ENCODE peak calls at places on chromosomes 12 and 14, in eight cellular contexts. O, N, M, T, G, J, D and U are unnamed samples.

GRCh38 chr14:104734051-104734587 is 10.1 kb downstream of the ADSS1 start:
- DNase-seq in O (no peak), N (no peak), M (no peak), T (peak), G (no peak), J (no peak), D (no peak), U (no peak)

GRCh38 chr14:85257287-85257686 is 272.7 kb upstream of the FLRT2 start:
- DNase-seq in O (no peak), N (no peak), M (no peak), T (no peak), G (no peak), J (no peak), D (no peak), U (no peak)

GRCh38 chr12:10873374-10873773 is 10.7 kb downstream of the PRH1 start:
- DNase-seq in O (no peak), N (no peak), M (no peak), T (no peak), G (no peak), J (no peak), D (no peak), U (no peak)

GRCh38 chr12:2259368-2259767 is 206.6 kb downstream of the CACNA1C start:
- DNase-seq in O (no peak), N (no peak), M (no peak), T (no peak), G (no peak), J (no peak), D (no peak), U (no peak)

GRCh38 chr12:21773263-21773741 is 1.2 kb downstream of the KCNJ8 start:
- DNase-seq in O (no peak), N (peak), M (peak), T (peak), G (no peak), J (no peak), D (no peak), U (no peak)

GRCh38 chr12:113462117-113462774 is 9.4 kb downstream of the LHX5 start:
- DNase-seq in O (peak), N (peak), M (peak), T (peak), G (no peak), J (no peak), D (peak), U (peak)

GRCh38 chr14:101598571-101599233 is 37.4 kb downstream of the DIO3 start:
- DNase-seq in O (no peak), N (no peak), M (no peak), T (no peak), G (no peak), J (no peak), D (no peak), U (no peak)

GRCh38 chr12:87127272-87127671 is 871.1 kb upstream of the MGAT4C start:
- DNase-seq in O (no peak), N (peak), M (peak), T (no peak), G (no peak), J (no peak), D (no peak), U (peak)

GRCh38 chr12:14774074-14774943 is 29.0 kb downstream of the WBP11 start:
- DNase-seq in O (peak), N (peak), M (peak), T (peak), G (peak), J (peak), D (peak), U (peak)

GRCh38 chr14:71942904-71943694 is 10.9 kb downstream of the RGS6 start:
- DNase-seq in O (no peak), N (no peak), M (no peak), T (no peak), G (no peak), J (no peak), D (no peak), U (no peak)

GRCh38 chr12:59600174-59600573 is 4.3 kb downstream of the SLC16A7 start:
- DNase-seq in O (no peak), N (peak), M (no peak), T (no peak), G (peak), J (no peak), D (no peak), U (peak)

GRCh38 chr14:104352493-104353220 is 214.3 kb downstream of the KIF26A start:
- DNase-seq in O (no peak), N (no peak), M (no peak), T (no peak), G (no peak), J (peak), D (no peak), U (no peak)

GRCh38 chr12:32353540-32353939 is 45.8 kb upstream of the FGD4 start:
- DNase-seq in O (no peak), N (peak), M (no peak), T (no peak), G (no peak), J (no peak), D (no peak), U (no peak)

GRCh38 chr14:79253576-79253975 is 957.7 kb downstream of the DIO2 start:
- DNase-seq in O (no peak), N (no peak), M (no peak), T (no peak), G (no peak), J (no peak), D (no peak), U (no peak)

GRCh38 chr12:130969223-130969622 is 15.5 kb downstream of the ADGRD1 start:
- DNase-seq in O (no peak), N (no peak), M (no peak), T (no peak), G (no peak), J (no peak), D (no peak), U (no peak)

GRCh38 chr12:10457760-10458159 is 4.6 kb upstream of the KLRC1 start:
- DNase-seq in O (no peak), N (no peak), M (no peak), T (no peak), G (no peak), J (no peak), D (peak), U (no peak)

GRCh38 chr12:48424644-48425043 is 47.7 kb upstream of the ANP32D start:
- DNase-seq in O (no peak), N (no peak), M (no peak), T (no peak), G (no peak), J (no peak), D (no peak), U (no peak)

GRCh38 chr12:124680863-124681778 is 113.7 kb upstream of the NCOR2 start:
- DNase-seq in O (peak), N (peak), M (peak), T (peak), G (no peak), J (peak), D (no peak), U (peak)

GRCh38 chr14:37594916-37595808 is at the start of the genes FOXA1 and TTC6:
- DNase-seq in O (peak), N (peak), M (peak), T (peak), G (no peak), J (no peak), D (no peak), U (peak)

GRCh38 chr14:31320216-31320615 is 100.1 kb downstream of the HEATR5A start:
- DNase-seq in O (no peak), N (no peak), M (no peak), T (peak), G (no peak), J (no peak), D (no peak), U (no peak)

GRCh38 chr14:72576258-72576657 is 317.6 kb downstream of the DPF3 start:
- DNase-seq in O (no peak), N (peak), M (peak), T (no peak), G (no peak), J (no peak), D (no peak), U (peak)

GRCh38 chr12:100142851-100143559 is at the start of gene BLTP3B:
- DNase-seq in O (peak), N (peak), M (peak), T (peak), G (no peak), J (peak), D (peak), U (peak)

GRCh38 chr12:8681129-8681902 is 16.5 kb upstream of the RIMKLB start:
- DNase-seq in O (peak), N (peak), M (peak), T (no peak), G (no peak), J (no peak), D (no peak), U (peak)

GRCh38 chr12:103791350-103791920 is 49.6 kb downstream of the NT5DC3 start:
- DNase-seq in O (no peak), N (no peak), M (no peak), T (no peak), G (no peak), J (no peak), D (no peak), U (no peak)

GRCh38 chr12:6635856-6636521 is at the start of gene LPAR5:
- DNase-seq in O (peak), N (peak), M (peak), T (peak), G (no peak), J (no peak), D (peak), U (peak)

GRCh38 chr14:101808020-101808641 is 46.6 kb downstream of the PPP2R5C start:
- DNase-seq in O (no peak), N (peak), M (no peak), T (no peak), G (no peak), J (no peak), D (no peak), U (no peak)

GRCh38 chr12:12719496-12719895 is 2.3 kb downstream of the CDKN1B start:
- DNase-seq in O (peak), N (peak), M (peak), T (no peak), G (no peak), J (no peak), D (no peak), U (peak)
- H3K4me3 ChIP-seq in O (peak), N (peak), M (peak), T (peak), G (peak), J (peak), D (peak), U (peak)

GRCh38 chr14:81165188-81165587 is 55.6 kb downstream of the GTF2A1 start:
- DNase-seq in O (peak), N (no peak), M (no peak), T (no peak), G (no peak), J (no peak), D (no peak), U (no peak)
- H3K4me3 ChIP-seq in O (no peak), N (no peak), M (no peak), T (no peak), G (no peak), J (no peak), D (no peak), U (no peak)

GRCh38 chr12:51505363-51505762 is 80.7 kb downstream of the SLC4A8 start:
- DNase-seq in O (no peak), N (no peak), M (no peak), T (no peak), G (no peak), J (no peak), D (no peak), U (no peak)
- H3K4me3 ChIP-seq in O (no peak), N (no peak), M (no peak), T (no peak), G (no peak), J (no peak), D (no peak), U (no peak)

GRCh38 chr12:75698052-75698451 is 186.6 kb upstream of the KRR1 start:
- DNase-seq in O (no peak), N (no peak), M (no peak), T (no peak), G (no peak), J (no peak), D (no peak), U (no peak)
- H3K4me3 ChIP-seq in O (no peak), N (no peak), M (no peak), T (no peak), G (no peak), J (no peak), D (no peak), U (no peak)

GRCh38 chr14:53955234-53955556 is 1.4 kb downstream of the BMP4 start:
- DNase-seq in O (no peak), N (no peak), M (no peak), T (no peak), G (no peak), J (no peak), D (no peak), U (no peak)
- H3K4me3 ChIP-seq in O (peak), N (no peak), M (peak), T (peak), G (peak), J (peak), D (peak), U (no peak)